ENCODE peak calls at places on chromosomes 4 and X, in four cellular contexts. O, F, B and H are unnamed samples.

GRCh38 chr4:90444904-90445303 is 317.7 kb downstream of the CCSER1 start:
- DNase-seq in O (no peak), F (no peak), B (no peak), H (no peak)

GRCh38 chr4:93302310-93302709 is 526.2 kb upstream of the ATOH1 start:
- DNase-seq in O (no peak), F (no peak), B (no peak), H (no peak)

GRCh38 chr4:6562931-6563901 is 11.8 kb upstream of the MAN2B2 start:
- DNase-seq in O (peak; percentile 80), F (no peak), B (no peak), H (peak; percentile 42)

GRCh38 chr4:59612235-59612634 is 1587.9 kb upstream of the ADGRL3 start:
- DNase-seq in O (no peak), F (no peak), B (no peak), H (no peak)

GRCh38 chrX:22059800-22060199 is 27.7 kb downstream of the PHEX start:
- DNase-seq in O (no peak), F (no peak), B (no peak), H (no peak)

GRCh38 chr4:81198151-81198550 is 16.9 kb downstream of the PRKG2 start:
- DNase-seq in O (no peak), F (no peak), B (no peak), H (no peak)

GRCh38 chrX:19540076-19540475 is 24.8 kb upstream of the MAP3K15 start:
- DNase-seq in O (no peak), F (no peak), B (no peak), H (no peak)

GRCh38 chr4:147787204-147787603 is 55.3 kb downstream of the ARHGAP10 start:
- DNase-seq in O (no peak), F (no peak), B (no peak), H (no peak)

GRCh38 chrX:137926090-137926489 is 360.2 kb downstream of the ZIC3 start:
- DNase-seq in O (no peak), F (no peak), B (no peak), H (peak; percentile 19)

GRCh38 chrX:47707031-47707780 is 48.2 kb upstream of the UXT start:
- DNase-seq in O (peak; percentile 50), F (no peak), B (no peak), H (no peak)

GRCh38 chr4:37510626-37511025 is 175.6 kb downstream of the RELL1 start:
- DNase-seq in O (no peak), F (no peak), B (no peak), H (no peak)

GRCh38 chrX:24619647-24620046 is 27.5 kb downstream of the PCYT1B start:
- DNase-seq in O (no peak), F (peak; percentile 36), B (no peak), H (no peak)

GRCh38 chr4:98573791-98574190 is 84.6 kb downstream of the TSPAN5 start:
- DNase-seq in O (no peak), F (no peak), B (no peak), H (no peak)

GRCh38 chr4:83643036-83643435 is 107.1 kb downstream of the GPAT3 start:
- DNase-seq in O (no peak), F (no peak), B (no peak), H (no peak)

GRCh38 chr4:19309365-19309764 is 942.3 kb upstream of the SLIT2 start:
- DNase-seq in O (no peak), F (no peak), B (no peak), H (no peak)

GRCh38 chr4:3442959-3443749 is 1.4 kb downstream of the HGFAC start:
- DNase-seq in O (peak; percentile 87), F (peak; percentile 39), B (no peak), H (peak; percentile 77)

GRCh38 chr4:6452897-6453687 is 19.3 kb downstream of the PPP2R2C start:
- DNase-seq in O (no peak), F (no peak), B (no peak), H (no peak)

GRCh38 chrX:13007519-13008188 is 32.7 kb downstream of the TMSB4X start:
- DNase-seq in O (no peak), F (no peak), B (no peak), H (no peak)

GRCh38 chr4:184648220-184649025 is 824 bp downstream of the CASP3 start:
- DNase-seq in O (no peak), F (peak; percentile 34), B (no peak), H (peak; percentile 45)

GRCh38 chrX:146396409-146396808 is 413.2 kb upstream of the CXorf51B start:
- DNase-seq in O (no peak), F (no peak), B (no peak), H (no peak)

GRCh38 chr4:186472948-186473347 is 82.4 kb downstream of the MTNR1A start:
- DNase-seq in O (no peak), F (peak; percentile 16), B (no peak), H (peak; percentile 32)

GRCh38 chr4:83993774-83994173 is 457.9 kb downstream of the GPAT3 start:
- DNase-seq in O (no peak), F (no peak), B (no peak), H (peak; percentile 64)

GRCh38 chrX:27254663-27255062 is 208.5 kb downstream of the PPP4R3C start:
- DNase-seq in O (no peak), F (no peak), B (no peak), H (no peak)

GRCh38 chrX:11273544-11273943 is 19.7 kb upstream of the AMELX start:
- DNase-seq in O (no peak), F (no peak), B (no peak), H (no peak)

GRCh38 chrX:45485682-45486081 is 285.0 kb upstream of the DIPK2B start:
- DNase-seq in O (no peak), F (no peak), B (no peak), H (no peak)

GRCh38 chr4:7635435-7635834 is 200.7 kb upstream of the PSAPL1 start:
- DNase-seq in O (no peak), F (no peak), B (no peak), H (no peak)

GRCh38 chrX:18286322-18286831 is 65.7 kb upstream of the BEND2 start:
- DNase-seq in O (no peak), F (no peak), B (no peak), H (no peak)

GRCh38 chrX:150683536-150684146 is 9.6 kb upstream of the MTMR1 start:
- DNase-seq in O (peak; percentile 26), F (peak; percentile 26), B (no peak), H (no peak)

GRCh38 chr4:10694151-10694825 is 9.7 kb upstream of the CLNK start:
- DNase-seq in O (no peak), F (no peak), B (no peak), H (no peak)

GRCh38 chr4:80538276-80538926 is 202.9 kb downstream of the CFAP299 start:
- DNase-seq in O (no peak), F (no peak), B (no peak), H (no peak)

GRCh38 chr4:6233943-6234342 is 33.6 kb upstream of the JAKMIP1 start:
- DNase-seq in O (no peak), F (no peak), B (no peak), H (no peak)

GRCh38 chr4:128159967-128160366 is 98.9 kb downstream of the LARP1B start:
- DNase-seq in O (no peak), F (no peak), B (no peak), H (no peak)

GRCh38 chr4:73312967-73313366 is 54.4 kb upstream of the ANKRD17 start:
- DNase-seq in O (no peak), F (peak; percentile 24), B (no peak), H (no peak)

GRCh38 chr4:73309211-73309610 is 50.6 kb upstream of the ANKRD17 start:
- DNase-seq in O (no peak), F (no peak), B (no peak), H (no peak)

GRCh38 chr4:73308286-73308685 is 49.7 kb upstream of the ANKRD17 start:
- DNase-seq in O (no peak), F (peak; percentile 24), B (no peak), H (no peak)

GRCh38 chr4:73315091-73315490 is 56.5 kb upstream of the ANKRD17 start:
- DNase-seq in O (no peak), F (no peak), B (no peak), H (no peak)

GRCh38 chr4:73311428-73311827 is 52.8 kb upstream of the ANKRD17 start:
- DNase-seq in O (no peak), F (peak; percentile 12), B (no peak), H (no peak)
- TF ChIP-seq CREM in O (no peak), F (no peak), B (no peak), H (no peak)

GRCh38 chr4:113684534-113685091 is 76.9 kb downstream of the CAMK2D start:
- DNase-seq in O (no peak), F (peak; percentile 85), B (no peak), H (peak; percentile 14)
- TF ChIP-seq ETV6 in O (no peak), F (no peak), B (no peak), H (no peak)

DNA sequence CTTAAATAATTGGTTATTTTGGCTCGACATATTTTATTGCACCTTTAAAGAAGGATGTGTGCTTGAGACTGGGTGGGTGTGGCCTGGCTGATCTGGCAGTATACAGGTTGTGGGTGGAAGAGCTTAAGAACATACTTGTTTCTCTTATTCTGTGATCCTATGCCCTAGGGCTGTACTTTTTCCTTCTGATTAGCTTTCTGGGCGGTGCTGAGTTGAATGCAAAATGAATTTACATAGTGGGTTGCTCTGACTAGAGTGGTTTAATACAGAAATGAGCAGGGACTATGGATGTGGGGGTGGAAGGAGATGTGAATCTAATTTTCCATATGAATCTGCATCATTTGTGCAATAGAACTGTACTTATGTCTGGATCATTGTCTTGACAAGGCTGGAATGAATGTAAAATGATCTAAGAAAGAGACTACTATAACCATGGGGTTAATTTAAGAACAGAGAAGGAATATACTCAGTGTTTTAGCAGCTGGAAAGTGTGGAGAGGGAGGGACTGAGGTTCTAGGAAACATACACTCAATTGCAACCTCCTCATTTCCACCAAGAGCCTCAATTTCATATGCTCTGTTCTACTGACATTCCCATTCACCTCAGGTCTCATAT is 73.7 kb downstream of the RLIM start:
- DNase-seq in O (no peak), F (no peak), B (no peak), H (no peak)
- TF ChIP-seq CREM in O (no peak), F (no peak), B (no peak), H (no peak)

DNA sequence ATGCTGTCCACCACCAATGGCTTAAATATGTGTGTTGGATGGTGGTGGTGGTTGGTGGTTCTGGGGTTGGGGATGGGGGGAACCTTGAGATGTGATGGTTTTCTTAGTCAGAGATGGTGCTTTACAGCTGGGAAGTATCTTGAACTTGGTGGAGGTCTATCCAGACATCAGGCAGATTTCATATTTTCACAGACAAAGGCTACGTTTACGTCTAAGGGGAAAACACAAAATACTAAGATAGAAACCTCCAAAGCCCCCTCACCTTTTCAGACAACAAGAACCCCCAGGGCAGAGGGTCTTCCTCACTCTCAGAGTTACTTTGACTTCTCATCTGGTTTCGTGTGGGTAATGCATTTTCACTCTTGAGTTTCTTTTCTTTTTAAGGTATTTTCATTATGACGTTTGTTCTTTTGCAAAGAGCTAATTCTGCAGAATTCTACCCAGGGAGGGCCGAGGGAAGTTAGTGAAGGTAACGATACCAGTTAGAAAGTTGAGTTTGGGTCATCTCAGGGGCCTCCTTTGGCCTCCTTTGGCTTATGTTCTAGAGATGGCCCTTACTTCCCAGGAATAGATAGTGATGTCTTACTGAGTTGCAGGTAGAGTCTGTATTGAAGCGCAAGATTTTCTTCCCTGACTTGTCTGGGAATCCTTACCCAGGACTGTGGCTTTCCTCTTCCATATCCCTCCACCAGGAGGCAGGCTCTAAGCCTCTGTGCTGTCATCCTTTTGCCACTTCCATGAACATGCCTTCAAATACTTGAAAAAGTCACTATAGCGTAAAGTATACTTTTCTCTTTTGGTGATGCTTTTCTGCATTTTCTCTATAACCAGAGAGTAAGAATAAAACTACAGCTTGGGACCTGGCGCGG is 31.9 kb downstream of the RHOH start:
- DNase-seq in O (peak; percentile 39), F (no peak), B (peak; percentile 77), H (peak; percentile 52)
- TF ChIP-seq ETV6 in O (no peak), F (no peak), B (no peak), H (no peak)